ENCODE peak calls at places on chromosome 2, in four cellular contexts. A is lung, U is HFF-Myc, L is mucosa of descending colon. W is an unnamed sample.

GRCh38 chr2:32464441-32464840 is 107.6 kb downstream of the BIRC6 start:
- DNase-seq in U (no peak), L (no peak), A (no peak), W (no peak)

GRCh38 chr2:69309336-69310048 is 77.5 kb downstream of the GFPT1 start:
- DNase-seq in A (no peak), U (no peak), L (peak), W (no peak)

GRCh38 chr2:130345091-130345490 is 2.4 kb downstream of the IMP4 start:
- DNase-seq in L (no peak), A (no peak), U (no peak), W (no peak)

GRCh38 chr2:127218843-127219715 is 1.0 kb downstream of the CYP27C1 start:
- DNase-seq in L (no peak), A (no peak), U (no peak), W (no peak)

GRCh38 chr2:108260773-108261172 is 21.0 kb downstream of the SULT1C3 start:
- DNase-seq in U (no peak), L (no peak), A (no peak), W (no peak)

GRCh38 chr2:234678721-234679120 is 181.8 kb upstream of the ARL4C start:
- DNase-seq in U (no peak), L (no peak), A (no peak), W (peak)

GRCh38 chr2:141021109-141021508 is 1109.7 kb downstream of the LRP1B start:
- DNase-seq in U (peak), L (no peak), A (no peak), W (peak)

GRCh38 chr2:162092656-162093556 is 18.9 kb upstream of the DPP4 start:
- DNase-seq in U (peak), A (no peak), L (no peak), W (peak)

GRCh38 chr2:174492963-174493431 is 6.2 kb upstream of the GPR155 start:
- DNase-seq in U (no peak), L (peak), A (no peak), W (no peak)

GRCh38 chr2:152298754-152299153 is 36.2 kb upstream of the FMNL2 start:
- DNase-seq in A (no peak), U (no peak), L (no peak), W (no peak)

GRCh38 chr2:102604754-102605153 is 14.6 kb upstream of the SLC9A2 start:
- DNase-seq in L (no peak), U (no peak), A (no peak), W (no peak)

GRCh38 chr2:71456617-71457016 is 3.3 kb downstream of the DYSF start:
- DNase-seq in U (no peak), A (no peak), L (no peak), W (no peak)

GRCh38 chr2:126978333-126978732 is 79.6 kb downstream of the TEX51 start:
- DNase-seq in U (no peak), L (no peak), A (no peak), W (no peak)

GRCh38 chr2:149692837-149693518 is 105.4 kb upstream of the MMADHC start:
- DNase-seq in L (no peak), U (no peak), A (no peak), W (no peak)

GRCh38 chr2:85133751-85134254 is 611 bp downstream of the TCF7L1 start:
- DNase-seq in U (no peak), A (peak), L (peak), W (no peak)

GRCh38 chr2:8654483-8654882 is 27.4 kb upstream of the ID2 start:
- DNase-seq in L (no peak), U (no peak), A (no peak), W (no peak)

GRCh38 chr2:182057002-182057401 is 71.3 kb downstream of the PPP1R1C start:
- DNase-seq in U (no peak), L (no peak), A (no peak), W (no peak)

GRCh38 chr2:13052547-13052946 is 335.8 kb downstream of the TRIB2 start:
- DNase-seq in U (no peak), L (no peak), A (no peak), W (no peak)

GRCh38 chr2:44155577-44156446 is 12.9 kb upstream of the PPM1B start:
- DNase-seq in U (peak), A (no peak), L (no peak), W (no peak)

GRCh38 chr2:219281588-219281987 is 2.4 kb downstream of the DNAJB2 start:
- DNase-seq in A (no peak), U (no peak), L (no peak), W (no peak)

GRCh38 chr2:239277401-239278085 is 123.3 kb downstream of the HDAC4 start:
- DNase-seq in L (no peak), U (no peak), A (no peak), W (no peak)

GRCh38 chr2:230723363-230723762 is 10.7 kb downstream of the CAB39 start:
- DNase-seq in L (no peak), A (no peak), U (no peak), W (no peak)

GRCh38 chr2:149661844-149662243 is 74.3 kb upstream of the MMADHC start:
- DNase-seq in L (peak), U (no peak), A (peak), W (peak)

GRCh38 chr2:25286025-25286400 is 55.7 kb downstream of the DNMT3A start:
- DNase-seq in L (no peak), A (no peak), U (no peak), W (no peak)

GRCh38 chr2:67719351-67719750 is 322.2 kb downstream of the ETAA1 start:
- DNase-seq in U (no peak), A (no peak), L (no peak), W (peak)

GRCh38 chr2:160664603-160665145 is 171.1 kb upstream of the RBMS1 start:
- DNase-seq in U (no peak), A (no peak), L (no peak), W (no peak)

GRCh38 chr2:44945676-44946427 is 4.3 kb downstream of the SIX3 start:
- DNase-seq in L (no peak), A (no peak), U (no peak), W (no peak)

GRCh38 chr2:199392363-199392762 is 65.4 kb downstream of the SATB2 start:
- DNase-seq in U (no peak), L (peak), A (no peak), W (no peak)

GRCh38 chr2:25309402-25309801 is 32.3 kb downstream of the DNMT3A start:
- DNase-seq in A (no peak), U (no peak), L (peak), W (no peak)

GRCh38 chr2:98508690-98509054 is 64.0 kb downstream of the INPP4A start:
- DNase-seq in A (peak), U (no peak), L (no peak), W (no peak)

GRCh38 chr2:2057125-2057721 is 273.9 kb downstream of the MYT1L start:
- DNase-seq in U (no peak), A (peak), L (peak), W (no peak)

GRCh38 chr2:133718688-133719201 is 150.5 kb upstream of the NCKAP5 start:
- DNase-seq in A (no peak), U (peak), L (no peak), W (peak)

GRCh38 chr2:67854798-67855197 is 208.0 kb downstream of the C1D start:
- DNase-seq in A (no peak), L (no peak), U (no peak), W (no peak)

GRCh38 chr2:191311627-191312026 is 66.4 kb downstream of the MYO1B start:
- DNase-seq in L (peak), U (peak), A (no peak), W (no peak)

GRCh38 chr2:168180914-168181313 is 66.5 kb downstream of the STK39 start:
- DNase-seq in A (no peak), L (no peak), U (no peak), W (no peak)

GRCh38 chr2:18630101-18630500 is 40.7 kb upstream of the NT5C1B start:
- DNase-seq in L (no peak), A (no peak), U (peak), W (no peak)

GRCh38 chr2:8257502-8257901 is 424.4 kb upstream of the ID2 start:
- DNase-seq in U (no peak), L (no peak), A (no peak), W (no peak)

GRCh38 chr2:10575566-10576300 is 114.0 kb downstream of the NOL10 start:
- DNase-seq in L (no peak), A (no peak), U (peak), W (peak)

GRCh38 chr2:234536218-234536989 is 39.5 kb upstream of the ARL4C start:
- DNase-seq in A (no peak), L (no peak), U (no peak), W (no peak)

DNA sequence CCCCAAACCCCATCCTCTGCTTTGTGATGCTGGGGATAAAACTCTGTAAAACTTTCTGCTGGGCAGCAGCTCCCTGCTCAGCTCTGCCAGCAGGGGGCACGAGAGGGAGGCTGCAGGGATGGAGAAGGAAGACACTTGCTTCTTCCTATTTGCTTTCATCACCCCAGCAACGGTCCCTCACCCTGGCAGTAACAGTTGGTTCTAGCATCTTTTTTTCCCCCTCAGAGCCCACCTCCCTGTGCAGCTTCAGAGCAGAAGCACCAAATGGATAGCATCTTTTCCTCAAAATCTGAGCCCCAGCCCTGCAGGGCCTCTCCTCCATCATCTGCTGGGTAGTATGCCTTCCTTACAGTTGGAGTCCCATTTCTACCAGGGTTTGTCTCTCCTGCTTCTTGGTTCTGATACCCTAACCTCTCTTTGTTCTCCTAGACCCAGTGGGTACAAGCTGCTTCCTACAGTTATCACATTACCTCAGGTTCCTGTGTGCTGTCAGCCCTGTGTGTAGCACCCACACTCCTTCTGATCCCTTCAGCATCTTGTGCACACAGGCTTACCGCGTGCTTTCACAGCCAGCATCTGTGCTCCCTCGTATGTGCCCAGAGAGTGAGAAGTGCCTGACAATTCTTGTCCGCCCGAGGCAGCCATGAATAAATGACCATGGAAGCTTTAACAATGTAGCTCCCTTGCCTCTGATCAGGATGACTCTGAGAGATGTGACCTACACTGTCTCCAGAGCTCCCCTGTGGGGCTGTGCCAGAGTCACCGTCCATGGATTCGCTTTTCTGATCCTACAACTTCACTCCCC is 14.5 kb downstream of the CKAP2L start:
- DNase-seq in L (peak), U (no peak), A (peak), W (peak)
- TF ChIP-seq CTCF in L (peak), U (peak), A (peak), W (peak)

DNA sequence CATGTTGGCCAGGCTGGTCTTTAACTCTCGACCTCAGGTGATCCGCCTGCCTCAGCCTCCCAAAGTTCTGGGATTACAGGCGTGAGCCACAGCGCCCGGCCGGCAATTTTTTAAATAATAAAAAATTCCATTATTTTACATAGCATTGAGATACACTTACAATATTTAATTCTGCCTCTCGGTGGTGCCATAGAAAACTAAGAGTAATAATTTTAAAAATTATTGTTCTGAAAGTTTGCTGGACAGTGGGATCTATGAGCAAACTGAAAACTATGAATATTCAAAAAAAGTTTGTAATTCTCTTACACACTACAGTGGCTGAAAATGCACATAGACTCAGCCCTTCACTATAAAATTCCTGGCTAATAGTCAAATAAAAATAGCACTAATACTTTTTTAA is 90.9 kb upstream of the STON1 start:
- DNase-seq in A (no peak), U (no peak), L (no peak), W (no peak)
- H3K4me3 ChIP-seq in A (no peak), U (no peak), L (no peak), W (no peak)

DNA sequence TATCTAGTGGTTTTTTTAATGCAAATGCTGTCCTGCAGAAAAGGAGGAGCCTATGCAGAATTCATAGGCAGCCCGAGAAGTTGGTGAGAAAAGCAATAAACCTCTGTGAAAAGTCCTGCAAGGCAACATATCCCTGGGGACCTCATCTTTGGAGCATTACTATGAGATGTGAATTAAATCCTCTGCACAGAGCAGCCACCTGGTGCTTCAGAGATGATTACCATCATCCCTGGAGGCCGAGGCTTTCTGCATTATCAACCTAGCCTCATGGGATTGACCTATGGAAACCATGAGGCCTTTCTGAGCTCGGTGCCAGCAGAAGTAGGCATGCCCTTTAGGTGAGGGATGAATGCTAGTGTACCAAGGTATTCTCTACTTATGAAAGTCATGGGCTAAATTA is 623.6 kb upstream of the DDX18 start:
- DNase-seq in L (no peak), U (no peak), A (no peak), W (no peak)
- TF ChIP-seq CTCF in L (no peak), U (no peak), A (no peak), W (no peak)

GRCh38 chr2:20071397-20072383 is 20.3 kb upstream of the LAPTM4A start:
- DNase-seq in A (no peak), U (peak), L (no peak), W (peak)
- H3K4me3 ChIP-seq in A (no peak), U (peak), L (no peak), W (peak)